ENCODE peak calls at places on chromosomes 16 and 17, in nine cellular contexts. V is mesothelial cell of epicardium, K is GM18507, W is foreskin keratinocyte, B is GF-D8, O is NCI-H460, Y is A549, Q is stromal cell of bone marrow, A is left cardiac atrium. N is an unnamed sample.
A peak's percentile ranks its signal among the peaks of the same experiment; 100 is the strongest.

GRCh38 chr16:27726621-27727275 is 176.8 kb downstream of the KATNIP start:
- DNase-seq in V (no peak), K (no peak), W (no peak), B (no peak), O (peak; percentile 53), Y (no peak), Q (peak; percentile 2), A (no peak), N (peak; percentile 23)

GRCh38 chr16:51155199-51155607 is 4.1 kb upstream of the SALL1 start:
- DNase-seq in V (no peak), K (no peak), W (no peak), B (no peak), O (no peak), Y (no peak), Q (no peak), A (no peak), N (no peak)

GRCh38 chr16:89118361-89119061 is 24.9 kb downstream of the ACSF3 start:
- DNase-seq in V (no peak), K (no peak), W (no peak), B (no peak), O (no peak), Y (no peak), Q (no peak), A (no peak), N (no peak)

GRCh38 chr16:14003119-14003570 is 68.0 kb upstream of the MRTFB start:
- DNase-seq in V (peak; percentile 64), K (no peak), W (peak; percentile 45), B (no peak), O (no peak), Y (no peak), Q (peak; percentile 38), A (peak; percentile 68), N (no peak)

GRCh38 chr17:41131979-41132378 is 8.0 kb upstream of the KRTAP4-12 start:
- DNase-seq in V (no peak), K (no peak), W (peak; percentile 97), B (no peak), O (no peak), Y (no peak), Q (no peak), A (no peak), N (no peak)

GRCh38 chr16:8866118-8866883 is 2.5 kb downstream of the CARHSP1 start:
- DNase-seq in V (peak; percentile 46), K (no peak), W (no peak), B (no peak), O (no peak), Y (no peak), Q (no peak), A (peak; percentile 72), N (no peak)

GRCh38 chr16:55759983-55760664 is 72.8 kb downstream of the CES1 start:
- DNase-seq in V (no peak), K (no peak), W (no peak), B (no peak), O (no peak), Y (no peak), Q (no peak), A (no peak), N (no peak)

GRCh38 chr16:56912746-56913703 is 18.9 kb upstream of the HERPUD1 start:
- DNase-seq in V (no peak), K (no peak), W (peak; percentile 91), B (no peak), O (no peak), Y (no peak), Q (peak; percentile 84), A (no peak), N (no peak)

GRCh38 chr17:41360291-41360995 is 9.2 kb downstream of the KRT33B start:
- DNase-seq in V (no peak), K (no peak), W (peak; percentile 89), B (no peak), O (no peak), Y (no peak), Q (no peak), A (no peak), N (no peak)

GRCh38 chr17:67970783-67971182 is 25.5 kb downstream of the C17orf58 start:
- DNase-seq in V (no peak), K (no peak), W (no peak), B (no peak), O (no peak), Y (no peak), Q (no peak), A (no peak), N (no peak)

GRCh38 chr17:10624966-10625365 is 32.1 kb downstream of the MYH3 start:
- DNase-seq in V (no peak), K (no peak), W (no peak), B (no peak), O (no peak), Y (no peak), Q (no peak), A (no peak), N (no peak)

GRCh38 chr16:66422366-66422765 is 4.7 kb upstream of the BEAN1 start:
- DNase-seq in V (no peak), K (no peak), W (no peak), B (no peak), O (no peak), Y (no peak), Q (no peak), A (no peak), N (no peak)

GRCh38 chr17:17151962-17152361 is 54.2 kb downstream of the PLD6 start:
- DNase-seq in V (no peak), K (no peak), W (peak; percentile 75), B (no peak), O (peak; percentile 46), Y (peak; percentile 81), Q (peak; percentile 96), A (peak; percentile 92), N (peak; percentile 81)

N was measured in fibroblast of the conjunctiva.